ENCODE peak calls at places on chromosomes 16 and 17, in six cellular contexts. M, B, E, V, O and T are unnamed samples.

GRCh38 chr17:78185981-78186688 is 717 bp downstream of the TK1 start:
- DNase-seq in B (peak; percentile 42), E (no peak), O (peak; percentile 71), V (peak; percentile 70), M (no peak), T (no peak)

GRCh38 chr17:68458260-68459029 is 1.1 kb upstream of the WIPI1 start:
- DNase-seq in E (no peak), M (no peak), B (no peak), O (no peak), V (no peak), T (no peak)

GRCh38 chr16:30628628-30629342 is 18.6 kb upstream of the ZNF689 start:
- DNase-seq in E (peak; percentile 55), V (peak; percentile 89), M (peak; percentile 83), O (peak; percentile 92), B (peak; percentile 79), T (peak; percentile 83)

GRCh38 chr16:17104654-17105053 is 366.1 kb downstream of the XYLT1 start:
- DNase-seq in E (no peak), B (no peak), V (no peak), O (no peak), M (no peak), T (no peak)

GRCh38 chr17:72978593-72979218 is 113.8 kb downstream of the SLC39A11 start:
- DNase-seq in E (no peak), O (no peak), M (no peak), B (no peak), V (no peak), T (no peak)

GRCh38 chr16:48099455-48099854 is 56.3 kb downstream of the ABCC12 start:
- DNase-seq in O (peak; percentile 61), B (peak; percentile 26), E (no peak), V (no peak), M (no peak), T (no peak)

GRCh38 chr17:78532311-78532710 is 44.9 kb downstream of the DNAH17 start:
- DNase-seq in V (peak; percentile 50), M (no peak), O (no peak), E (no peak), B (no peak), T (no peak)

GRCh38 chr16:66926171-66926570 is 836 bp upstream of the RRAD start:
- DNase-seq in B (no peak), V (no peak), O (peak; percentile 82), E (no peak), M (no peak), T (no peak)

GRCh38 chr17:13813347-13814240 is 211.9 kb upstream of the HS3ST3A1 start:
- DNase-seq in O (no peak), E (no peak), V (no peak), B (no peak), M (no peak), T (no peak)

GRCh38 chr17:49691086-49691676 is 13.3 kb upstream of the SPOP start:
- DNase-seq in B (no peak), O (no peak), M (no peak), V (no peak), E (peak; percentile 63), T (peak; percentile 34)

GRCh38 chr16:57042157-57043111 is 49.9 kb upstream of the CPNE2 start:
- DNase-seq in M (peak; percentile 68), O (no peak), B (no peak), V (no peak), E (no peak), T (no peak)

GRCh38 chr16:1159325-1159972 is 6.5 kb downstream of the CACNA1H start:
- DNase-seq in E (no peak), B (no peak), M (no peak), O (no peak), V (no peak), T (no peak)

GRCh38 chr16:88349903-88350900 is 32.6 kb upstream of the ZNF469 start:
- DNase-seq in O (no peak), V (no peak), B (no peak), E (no peak), M (no peak), T (no peak)

GRCh38 chr16:68432701-68433100 is 15.6 kb downstream of the SMPD3 start:
- DNase-seq in E (no peak), B (no peak), O (no peak), V (no peak), M (no peak), T (no peak)

GRCh38 chr16:66904846-66905632 is 13.6 kb downstream of the CDH16 start:
- DNase-seq in O (no peak), B (no peak), E (no peak), M (no peak), V (no peak), T (no peak)

GRCh38 chr17:65389426-65389825 is 172.0 kb downstream of the AXIN2 start:
- DNase-seq in E (no peak), B (no peak), M (no peak), O (no peak), V (no peak), T (no peak)

GRCh38 chr17:20999044-20999573 is 43.7 kb downstream of the USP22 start:
- DNase-seq in E (no peak), O (peak; percentile 68), B (no peak), M (no peak), V (no peak), T (no peak)

GRCh38 chr16:85752511-85753420 is 1.9 kb upstream of the C16orf74 start:
- DNase-seq in B (peak; percentile 78), O (no peak), E (no peak), M (no peak), V (no peak), T (no peak)

GRCh38 chr16:3266873-3267537 is 10.6 kb upstream of the MEFV start:
- DNase-seq in O (no peak), M (no peak), V (no peak), E (no peak), B (peak; percentile 18), T (no peak)

GRCh38 chr17:50128441-50129302 is 1.3 kb downstream of the SAMD14 start:
- DNase-seq in M (no peak), V (no peak), B (peak; percentile 55), O (peak; percentile 59), E (no peak), T (no peak)

GRCh38 chr17:2805961-2806360 is 9.7 kb downstream of the RAP1GAP2 start:
- DNase-seq in M (no peak), V (no peak), B (no peak), O (no peak), E (no peak), T (no peak)
- TF ChIP-seq CTCF in M (no peak), V (no peak), B (no peak), O (no peak), E (no peak), T (no peak)

GRCh38 chr17:75978938-75979704 is at the start of the genes ACOX1 and TEN1:
- DNase-seq in M (peak; percentile 95), B (peak; percentile 98), O (peak; percentile 99), V (peak; percentile 96), E (peak; percentile 94), T (peak; percentile 98)
- H3K4me1 ChIP-seq in M (peaks cover 15% of the 10 kb centered on the region), B (peaks cover 14% of the 10 kb centered on the region), O (peaks cover 31% of the 10 kb centered on the region), V (peaks cover 63% of the 10 kb centered on the region), E (peaks cover 19% of the 10 kb centered on the region), T (no peaks in the 10 kb centered on the region)

DNA sequence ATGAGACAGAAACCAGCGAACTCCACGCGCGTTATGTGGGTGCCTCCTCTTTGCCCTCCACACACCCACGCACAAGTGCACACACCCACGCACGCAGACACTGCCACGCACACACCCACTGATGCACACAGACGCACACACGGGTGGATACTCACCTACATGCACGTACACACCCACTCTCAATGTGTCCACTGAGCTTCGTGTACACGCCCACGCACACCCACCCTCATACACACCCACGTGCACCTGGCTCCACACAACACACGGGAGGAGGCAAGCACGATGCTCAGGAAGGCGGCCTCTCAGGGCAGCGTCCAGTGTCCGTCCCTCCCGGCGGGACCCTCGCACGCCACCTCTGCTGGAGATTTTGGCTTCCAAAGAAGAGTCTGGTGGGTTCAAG is 4.2 kb downstream of the RFNG start:
- DNase-seq in V (no peak), E (no peak), B (no peak), O (no peak), M (no peak), T (no peak)
- H3K4me3 ChIP-seq in V (no peak overlapping the region), E (no peak overlapping the region), B (no peak overlapping the region), O (no peak overlapping the region), M (no peak overlapping the region), T (no peak overlapping the region)

GRCh38 chr17:28896491-28896883 is 1.0 kb downstream of the FLOT2 start:
- DNase-seq in M (no peak), B (no peak), O (no peak), V (no peak), E (no peak), T (no peak)

GRCh38 chr17:28898261-28898955 is 875 bp upstream of the FLOT2 start:
- DNase-seq in M (no peak), E (no peak), V (no peak), O (no peak), B (no peak), T (no peak)

GRCh38 chr17:28897769-28898259 is 281 bp upstream of the FLOT2 start:
- DNase-seq in B (no peak), O (no peak), M (peak; percentile 35), E (no peak), V (no peak), T (no peak)

GRCh38 chr17:28895794-28896447 is 1.6 kb downstream of the FLOT2 start:
- DNase-seq in O (no peak), E (no peak), V (no peak), M (no peak), B (peak; percentile 10), T (no peak)

GRCh38 chr17:28896884-28897768 is at the start of gene FLOT2:
- DNase-seq in M (peak; percentile 60), V (peak; percentile 58), O (peak; percentile 77), E (peak; percentile 19), B (peak; percentile 90), T (peak; percentile 60)
- TF ChIP-seq CTCF in M (peak; percentile 43), V (no peak), O (peak; percentile 11), E (peak; percentile 27), B (peak; percentile 42), T (no peak)